ENCODE peak calls at places on chromosomes 12 and 14, in nine cellular contexts. R is erythroblast; W is NCI-H2081; B is SHP77 treated with DMSO at 0.1 percent for 48 hours; Y is activated T-helper 1 cell treated with anti-CD3 and anti-CD28 coated beads, Interleukin-12 subunit alpha, Interleukin-12 subunit beta, Interleukin-2, Interleukin-4 antibody, amounts not matched to agents 30 ng/mL and 10 ng/mL and 1 ng/mL, durations not matched to agents 14 hours and 24 hours and 36 hours; V is activated CD4-positive, alpha-beta T cell treated with anti-CD3 and anti-CD28 coated beads for 4 hours; U is left ventricle myocardium inferior; I is T follicular helper cell; K is T-helper 2 cell. Q is an unnamed sample.
A peak's percentile ranks its signal among the peaks of the same experiment; 100 is the strongest.

GRCh38 chr12:58443273-58443980 is 476.9 kb downstream of the LRIG3 start:
- DNase-seq in K (no peak), U (no peak), I (no peak), V (no peak), R (peak; percentile 69), W (no peak), Y (no peak), B (no peak), Q (no peak)

GRCh38 chr14:90381011-90381790 is 15.6 kb upstream of the CALM1 start:
- DNase-seq in V (no peak), I (no peak), K (no peak), W (peak; percentile 17), U (no peak), R (peak; percentile 22), Y (no peak), B (no peak), Q (no peak)

GRCh38 chr12:100365411-100365810 is 8.5 kb downstream of the SLC17A8 start:
- DNase-seq in V (no peak), R (no peak), B (no peak), U (no peak), I (no peak), Y (no peak), K (no peak), W (no peak), Q (no peak)

GRCh38 chr12:58794859-58795258 is 125.4 kb downstream of the LRIG3 start:
- DNase-seq in V (no peak), W (no peak), I (no peak), U (no peak), Y (no peak), R (no peak), K (no peak), B (no peak), Q (no peak)

GRCh38 chr12:14840616-14841015 is 2.7 kb downstream of the ART4 start:
- DNase-seq in Y (no peak), R (no peak), V (no peak), U (no peak), B (no peak), I (no peak), K (no peak), W (no peak), Q (no peak)

GRCh38 chr12:98945864-98946263 is 300.8 kb downstream of the APAF1 start:
- DNase-seq in U (no peak), W (no peak), Y (no peak), I (no peak), K (no peak), B (no peak), R (no peak), V (no peak), Q (no peak)

GRCh38 chr12:132075026-132075713 is 68.9 kb downstream of the DDX51 start:
- DNase-seq in B (no peak), U (no peak), Y (no peak), W (no peak), I (no peak), V (no peak), K (no peak), R (peak; percentile 13), Q (no peak)

GRCh38 chr12:108967869-108968540 is 52.9 kb downstream of the SVOP start:
- DNase-seq in W (no peak), U (no peak), I (no peak), Y (no peak), B (peak; percentile 1), K (no peak), R (peak; percentile 11), V (no peak), Q (no peak)

GRCh38 chr12:94748726-94749421 is 98.5 kb upstream of the TMCC3 start:
- DNase-seq in K (no peak), B (no peak), V (no peak), R (no peak), U (no peak), Y (no peak), W (no peak), I (no peak), Q (no peak)

GRCh38 chr12:45685680-45686079 is 43.8 kb upstream of the ARID2 start:
- DNase-seq in V (no peak), R (no peak), I (no peak), B (no peak), U (no peak), W (no peak), K (no peak), Y (no peak), Q (no peak)

Q was measured in memory B cell.